ENCODE peak calls at places on chromosomes 5 and 9, in six cellular contexts. A, L, N, I, F and T are unnamed samples.
A peak's percentile ranks its signal among the peaks of the same experiment; 100 is the strongest.

GRCh38 chr5:43281840-43282658 is 31.2 kb downstream of the HMGCS1 start:
- DNase-seq in A (no peak), L (no peak), N (no peak), I (peak; percentile 51), F (no peak), T (no peak)

GRCh38 chr5:41794478-41794877 is 75.7 kb downstream of the OXCT1 start:
- DNase-seq in A (no peak), L (no peak), N (no peak), I (no peak), F (peak; percentile 64), T (no peak)

GRCh38 chr9:21096172-21096900 is 18.6 kb upstream of the IFNB1 start:
- DNase-seq in A (no peak), L (no peak), N (no peak), I (no peak), F (no peak), T (no peak)

GRCh38 chr5:76298852-76299251 is 104.2 kb upstream of the IQGAP2 start:
- DNase-seq in A (no peak), L (no peak), N (peak; percentile 51), I (no peak), F (no peak), T (no peak)

GRCh38 chr9:82490019-82490499 is 501.5 kb downstream of the SPATA31D1 start:
- DNase-seq in A (no peak), L (no peak), N (no peak), I (no peak), F (no peak), T (no peak)

GRCh38 chr9:21576331-21577189 is 94.4 kb upstream of the IFNE start:
- DNase-seq in A (peak; percentile 19), L (no peak), N (no peak), I (no peak), F (peak; percentile 80), T (no peak)

GRCh38 chr5:172149073-172149472 is 39.0 kb downstream of the STK10 start:
- DNase-seq in A (no peak), L (no peak), N (no peak), I (peak; percentile 4), F (no peak), T (no peak)

GRCh38 chr5:68033961-68034581 is 181.5 kb upstream of the PIK3R1 start:
- DNase-seq in A (peak; percentile 28), L (peak; percentile 87), N (no peak), I (no peak), F (no peak), T (peak; percentile 45)

GRCh38 chr5:110651507-110651906 is 75.0 kb downstream of the TMEM232 start:
- DNase-seq in A (no peak), L (no peak), N (no peak), I (no peak), F (no peak), T (no peak)

GRCh38 chr9:38392235-38393127 is at the start of gene ALDH1B1:
- DNase-seq in A (peak; percentile 87), L (peak; percentile 90), N (peak; percentile 94), I (peak; percentile 99), F (peak; percentile 86), T (peak; percentile 86)

GRCh38 chr5:172107606-172108005 is 80.4 kb downstream of the STK10 start:
- DNase-seq in A (no peak), L (no peak), N (no peak), I (no peak), F (peak; percentile 56), T (no peak)

GRCh38 chr9:21506910-21507795 is 25.0 kb upstream of the IFNE start:
- DNase-seq in A (no peak), L (no peak), N (no peak), I (no peak), F (peak; percentile 45), T (no peak)

GRCh38 chr5:43258116-43258515 is 55.1 kb downstream of the HMGCS1 start:
- DNase-seq in A (no peak), L (no peak), N (no peak), I (no peak), F (no peak), T (no peak)

GRCh38 chr5:116358911-116359418 is 215.7 kb downstream of the SEMA6A start:
- DNase-seq in A (no peak), L (no peak), N (no peak), I (no peak), F (no peak), T (no peak)

GRCh38 chr9:22056402-22056801 is 47.3 kb upstream of the CDKN2B start:
- DNase-seq in A (no peak), L (no peak), N (no peak), I (no peak), F (no peak), T (no peak)

GRCh38 chr9:126395439-126396212 is 69.0 kb downstream of the MVB12B start:
- DNase-seq in A (no peak), L (no peak), N (peak; percentile 73), I (no peak), F (no peak), T (no peak)

GRCh38 chr5:10684303-10685086 is 76.5 kb downstream of the DAP start:
- DNase-seq in A (no peak), L (no peak), N (no peak), I (no peak), F (no peak), T (no peak)

GRCh38 chr5:137613554-137614265 is 114.6 kb upstream of the SPOCK1 start:
- DNase-seq in A (no peak), L (no peak), N (no peak), I (no peak), F (no peak), T (no peak)

GRCh38 chr9:33124716-33125378 is 42.3 kb downstream of the B4GALT1 start:
- DNase-seq in A (no peak), L (no peak), N (no peak), I (no peak), F (no peak), T (no peak)
- H3K4me1 ChIP-seq in A (peaks cover 4% of the 10 kb centered on the region), L (peaks cover 21% of the 10 kb centered on the region), N (peaks cover 15% of the 10 kb centered on the region), I (peaks cover 6% of the 10 kb centered on the region), F (peaks cover 43% of the 10 kb centered on the region), T (no peaks in the 10 kb centered on the region)

GRCh38 chr5:81708889-81709288 is 42.0 kb downstream of the SSBP2 start:
- DNase-seq in A (no peak), L (no peak), N (no peak), I (no peak), F (no peak), T (no peak)
- TF ChIP-seq POLR2A in A (no peak), L (no peak), N (no peak), I (no peak), F (no peak), T (no peak)

GRCh38 chr5:131268758-131269370 is 5.0 kb downstream of the CDC42SE2 start:
- DNase-seq in A (no peak), L (no peak), N (no peak), I (no peak), F (no peak), T (no peak)

GRCh38 chr5:131275996-131276535 is 12.2 kb downstream of the CDC42SE2 start:
- DNase-seq in A (no peak), L (no peak), N (no peak), I (no peak), F (no peak), T (no peak)

GRCh38 chr5:131274341-131275063 is 10.6 kb downstream of the CDC42SE2 start:
- DNase-seq in A (no peak), L (no peak), N (no peak), I (no peak), F (no peak), T (no peak)

GRCh38 chr5:131272365-131273123 is 8.7 kb downstream of the CDC42SE2 start:
- DNase-seq in A (no peak), L (no peak), N (no peak), I (no peak), F (no peak), T (no peak)

DNA sequence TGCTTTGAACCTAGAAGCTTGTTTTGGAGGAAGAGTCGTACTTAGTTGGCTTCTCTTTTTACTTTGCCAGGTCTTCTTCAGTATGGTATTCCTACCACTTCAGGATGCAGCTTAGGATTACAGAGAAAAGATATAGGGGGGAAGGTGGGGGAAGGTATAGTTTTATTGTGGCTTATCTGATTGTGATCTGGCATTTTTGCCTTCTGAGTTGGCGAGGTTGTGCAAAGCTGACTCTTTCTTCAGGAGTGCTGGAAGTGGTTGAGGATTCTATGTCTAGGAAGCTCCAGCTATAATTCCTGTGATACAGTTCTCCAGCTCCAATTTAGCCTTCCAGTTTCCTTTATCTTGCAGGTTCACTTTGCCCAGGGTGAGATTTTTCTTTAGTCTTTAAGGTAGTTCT is 7.0 kb downstream of the CDC42SE2 start:
- DNase-seq in A (no peak), L (no peak), N (no peak), I (no peak), F (no peak), T (no peak)
- H3K4me1 ChIP-seq in A (peaks cover 5% of the 10 kb centered on the region), L (peaks cover 7% of the 10 kb centered on the region), N (peaks cover 6% of the 10 kb centered on the region), I (no peaks in the 10 kb centered on the region), F (peaks cover 43% of the 10 kb centered on the region), T (peaks cover under 1% of the 10 kb centered on the region)

GRCh38 chr9:99103505-99103904 is 1.4 kb upstream of the TGFBR1 start:
- DNase-seq in A (peak; percentile 21), L (no peak), N (no peak), I (no peak), F (peak; percentile 18), T (peak; percentile 20)

GRCh38 chr9:99106044-99106375 is 1.1 kb downstream of the TGFBR1 start:
- DNase-seq in A (no peak), L (no peak), N (no peak), I (no peak), F (no peak), T (no peak)

GRCh38 chr9:99104459-99105151 is at the start of gene TGFBR1:
- DNase-seq in A (peak; percentile 93), L (peak; percentile 94), N (peak; percentile 96), I (peak; percentile 99), F (peak; percentile 89), T (peak; percentile 90)

GRCh38 chr9:99103909-99104458 is 929 bp upstream of the TGFBR1 start:
- DNase-seq in A (peak; percentile 49), L (no peak), N (no peak), I (peak; percentile 37), F (peak; percentile 14), T (peak; percentile 45)

GRCh38 chr9:99105152-99106043 is 485 bp downstream of the TGFBR1 start:
- DNase-seq in A (peak; percentile 76), L (peak; percentile 82), N (peak; percentile 91), I (peak; percentile 87), F (peak; percentile 63), T (peak; percentile 67)
- TF ChIP-seq POLR2A in A (no peak), L (no peak), N (no peak), I (peak; percentile 22), F (peak; percentile 63), T (no peak)